ENCODE peak calls at places on chromosomes 11 and 22, in five cellular contexts. H, J, R, E and T are unnamed samples.
A peak's percentile ranks its signal among the peaks of the same experiment; 100 is the strongest.

GRCh38 chr11:101617735-101618332 is 34.0 kb upstream of the TRPC6 start:
- DNase-seq in R (no peak), E (peak; percentile 72), J (no peak), H (no peak), T (no peak)

GRCh38 chr11:94449437-94449836 is 44.2 kb downstream of the MRE11 start:
- DNase-seq in E (no peak), H (no peak), R (no peak), J (no peak), T (peak; percentile 2)

GRCh38 chr11:3905080-3905953 is 49.9 kb downstream of the STIM1 start:
- DNase-seq in H (peak; percentile 70), J (peak; percentile 20), R (no peak), E (peak; percentile 88), T (no peak)

GRCh38 chr11:88739524-88739923 is 326.3 kb downstream of the GRM5 start:
- DNase-seq in J (no peak), R (no peak), H (no peak), E (no peak), T (no peak)

GRCh38 chr22:27435839-27436581 is 365.5 kb downstream of the MN1 start:
- DNase-seq in E (peak; percentile 76), J (no peak), R (no peak), H (no peak), T (no peak)

GRCh38 chr11:17772704-17773600 is 38.4 kb downstream of the KCNC1 start:
- DNase-seq in J (no peak), E (no peak), R (peak; percentile 33), H (no peak), T (no peak)

GRCh38 chr11:3225159-3225758 is 6.6 kb upstream of the MRGPRG start:
- DNase-seq in J (no peak), E (peak; percentile 84), R (no peak), H (peak; percentile 21), T (no peak)

GRCh38 chr22:36470162-36470993 is 11.1 kb downstream of the TXN2 start:
- DNase-seq in H (peak; percentile 92), R (peak; percentile 92), E (peak; percentile 95), J (peak; percentile 79), T (peak; percentile 71)

GRCh38 chr11:72239296-72239848 is 4.6 kb downstream of the PHOX2A start:
- DNase-seq in J (no peak), H (no peak), E (peak; percentile 78), R (peak; percentile 87), T (no peak)

GRCh38 chr11:33709471-33709870 is 8.8 kb upstream of the C11orf91 start:
- DNase-seq in J (no peak), R (no peak), E (no peak), H (no peak), T (no peak)

GRCh38 chr11:23536907-23537306 is 676.6 kb upstream of the CCDC179 start:
- DNase-seq in E (no peak), H (no peak), J (no peak), R (no peak), T (no peak)

GRCh38 chr22:25069758-25070461 is 117.4 kb downstream of the KIAA1671 start:
- DNase-seq in E (no peak), H (no peak), J (no peak), R (peak; percentile 82), T (no peak)